ENCODE peak calls at places on chromosomes 12 and 14, in five cellular contexts. One of them, this sample, is unnamed.

GRCh38 chr14:84152452-84152851 is 1377.5 kb upstream of the FLRT2 start:
- DNase-seq in astrocyte of the spinal cord: no peak
- DNase-seq in H9: peak; percentile 27
- DNase-seq in astrocyte of the cerebellum: no peak
- DNase-seq in HCEC 1CT: no peak
- DNase-seq in this sample: no peak

GRCh38 chr12:53298154-53298553 is 1.3 kb upstream of the MYG1 start:
- DNase-seq in astrocyte of the spinal cord: peak; percentile 32
- DNase-seq in H9: no peak
- DNase-seq in astrocyte of the cerebellum: no peak
- DNase-seq in HCEC 1CT: peak; percentile 83
- DNase-seq in this sample: peak; percentile 93

GRCh38 chr12:43501705-43502104 is 50.3 kb downstream of the ADAMTS20 start:
- DNase-seq in astrocyte of the spinal cord: peak; percentile 48
- DNase-seq in H9: no peak
- DNase-seq in astrocyte of the cerebellum: peak; percentile 8
- DNase-seq in HCEC 1CT: peak; percentile 31
- DNase-seq in this sample: peak; percentile 17

GRCh38 chr12:28611115-28611435 is 420.8 kb downstream of the CCDC91 start:
- DNase-seq in astrocyte of the spinal cord: peak; percentile 88
- DNase-seq in H9: no peak
- DNase-seq in astrocyte of the cerebellum: peak; percentile 68
- DNase-seq in HCEC 1CT: peak; percentile 93
- DNase-seq in this sample: peak; percentile 58

GRCh38 chr12:113239811-113240331 is 18.6 kb downstream of the TPCN1 start:
- DNase-seq in astrocyte of the spinal cord: no peak
- DNase-seq in H9: no peak
- DNase-seq in astrocyte of the cerebellum: no peak
- DNase-seq in HCEC 1CT: no peak
- DNase-seq in this sample: no peak

GRCh38 chr14:91249841-91250616 is 5.5 kb upstream of the GPR68 start:
- DNase-seq in astrocyte of the spinal cord: peak; percentile 63
- DNase-seq in H9: peak; percentile 64
- DNase-seq in astrocyte of the cerebellum: no peak
- DNase-seq in HCEC 1CT: no peak
- DNase-seq in this sample: peak; percentile 59

GRCh38 chr12:69534389-69534822 is 50.9 kb upstream of the CCT2 start:
- DNase-seq in astrocyte of the spinal cord: peak; percentile 99
- DNase-seq in H9: peak; percentile 89
- DNase-seq in astrocyte of the cerebellum: peak; percentile 100
- DNase-seq in HCEC 1CT: peak; percentile 99
- DNase-seq in this sample: peak; percentile 98

GRCh38 chr12:109535863-109536250 is 37.4 kb downstream of the MMAB start:
- DNase-seq in astrocyte of the spinal cord: no peak
- DNase-seq in H9: no peak
- DNase-seq in astrocyte of the cerebellum: no peak
- DNase-seq in HCEC 1CT: no peak
- DNase-seq in this sample: no peak

GRCh38 chr14:55048900-55049437 is 2.5 kb upstream of the MAPK1IP1L start:
- DNase-seq in astrocyte of the spinal cord: no peak
- DNase-seq in H9: no peak
- DNase-seq in astrocyte of the cerebellum: no peak
- DNase-seq in HCEC 1CT: no peak
- DNase-seq in this sample: no peak

GRCh38 chr12:19451196-19451595 is 11.9 kb downstream of the AEBP2 start:
- DNase-seq in astrocyte of the spinal cord: no peak
- DNase-seq in H9: no peak
- DNase-seq in astrocyte of the cerebellum: no peak
- DNase-seq in HCEC 1CT: peak; percentile 21
- DNase-seq in this sample: no peak

GRCh38 chr12:132872975-132873421 is 14.4 kb downstream of the CHFR start:
- DNase-seq in astrocyte of the spinal cord: no peak
- DNase-seq in H9: peak; percentile 42
- DNase-seq in astrocyte of the cerebellum: no peak
- DNase-seq in HCEC 1CT: no peak
- DNase-seq in this sample: no peak

GRCh38 chr12:48542300-48542928 is 17.0 kb downstream of the OR8S1 start:
- DNase-seq in astrocyte of the spinal cord: no peak
- DNase-seq in H9: peak; percentile 55
- DNase-seq in astrocyte of the cerebellum: no peak
- DNase-seq in HCEC 1CT: peak; percentile 27
- DNase-seq in this sample: peak; percentile 19

GRCh38 chr12:130818381-130819247 is 20.4 kb downstream of the STX2 start:
- DNase-seq in astrocyte of the spinal cord: peak; percentile 17
- DNase-seq in H9: peak; percentile 95
- DNase-seq in astrocyte of the cerebellum: no peak
- DNase-seq in HCEC 1CT: no peak
- DNase-seq in this sample: no peak

This sample was measured in EL.